ENCODE peak calls at places on chromosomes 5 and 9, in ten cellular contexts. I is fibroblast of mammary gland; W is stimulated activated CD4-positive, alpha-beta T cell treated with anti-CD3 and anti-CD28 coated beads, Interleukin-1b, Interleukin-23, amount 100 ng/mL, for 1 hour; C is RWPE1; P is NAMALWA; V is Kasumi-1; L is endothelial cell; Z is activated CD8-positive, alpha-beta T cell treated with anti-CD3 and anti-CD28 coated beads for 36 hours; U is iPS-NIHi11; D is cardiac muscle cell. S is an unnamed sample.

GRCh38 chr9:97802276-97802675 is 50.8 kb upstream of the FOXE1 start:
- DNase-seq in V (no peak), L (no peak), W (no peak), P (no peak), U (no peak), I (peak), D (peak), C (peak), Z (no peak), S (peak)

GRCh38 chr5:79416499-79416898 is 97.4 kb downstream of the HOMER1 start:
- DNase-seq in Z (peak), I (peak), P (peak), V (no peak), D (peak), W (no peak), U (no peak), C (no peak), L (no peak), S (peak)

GRCh38 chr5:39843767-39844166 is 419.0 kb upstream of the DAB2 start:
- DNase-seq in P (no peak), I (no peak), D (no peak), Z (no peak), V (no peak), U (no peak), W (no peak), C (no peak), L (no peak), S (no peak)

GRCh38 chr5:107419498-107419897 is 251.2 kb downstream of the EFNA5 start:
- DNase-seq in W (no peak), U (no peak), Z (no peak), C (no peak), D (no peak), I (no peak), P (no peak), L (no peak), V (no peak), S (no peak)

GRCh38 chr5:69364850-69365249 is 4.5 kb downstream of the AK6 start:
- DNase-seq in U (no peak), D (no peak), I (peak), C (no peak), V (no peak), P (no peak), W (no peak), Z (no peak), L (no peak), S (peak)

GRCh38 chr9:136204838-136205706 is at the start of gene LHX3:
- DNase-seq in Z (no peak), U (peak), I (no peak), L (peak), V (no peak), D (peak), C (peak), W (no peak), P (no peak), S (no peak)

GRCh38 chr9:121369595-121370265 is at the start of gene STOM:
- DNase-seq in I (peak), L (no peak), V (peak), Z (peak), W (no peak), C (peak), D (peak), U (no peak), P (peak), S (peak)

GRCh38 chr9:134585021-134585561 is 56.5 kb upstream of the COL5A1 start:
- DNase-seq in C (no peak), V (no peak), W (no peak), L (no peak), I (no peak), Z (no peak), P (no peak), D (no peak), U (no peak), S (no peak)

GRCh38 chr5:116747881-116748280 is 173.3 kb upstream of the SEMA6A start:
- DNase-seq in P (no peak), L (no peak), I (peak), V (no peak), Z (no peak), D (peak), W (no peak), U (no peak), C (no peak), S (no peak)

GRCh38 chr9:92650839-92651621 is 18.9 kb downstream of the IPPK start:
- DNase-seq in Z (no peak), W (no peak), U (no peak), P (no peak), L (no peak), C (no peak), I (peak), D (peak), V (no peak), S (no peak)

GRCh38 chr9:123376218-123377071 is 20.4 kb downstream of the CRB2 start:
- DNase-seq in V (no peak), C (no peak), P (no peak), D (no peak), U (no peak), Z (no peak), W (no peak), I (no peak), L (no peak), S (no peak)

GRCh38 chr5:174531782-174532191 is 192.6 kb upstream of the MSX2 start:
- DNase-seq in P (no peak), D (no peak), W (no peak), I (no peak), L (no peak), C (peak), Z (no peak), V (peak), U (no peak), S (no peak)

GRCh38 chr5:134511796-134512660 is 13.4 kb upstream of the JADE2 start:
- DNase-seq in W (no peak), V (no peak), I (peak), U (peak), L (no peak), P (no peak), C (peak), Z (peak), D (peak), S (peak)

GRCh38 chr9:109012009-109012875 is 1.1 kb downstream of the CTNNAL1 start:
- DNase-seq in L (peak), P (peak), U (peak), V (peak), Z (peak), D (peak), C (peak), W (peak), I (peak), S (peak)

GRCh38 chr9:98809311-98810105 is 2.0 kb downstream of the GALNT12 start:
- DNase-seq in Z (no peak), W (no peak), D (peak), C (no peak), I (no peak), U (no peak), L (peak), V (no peak), P (no peak), S (no peak)

S was measured in HCEC 1CT.